ENCODE peak calls at places on chromosomes 13 and 19, in six cellular contexts. X is IMR-90, A is HepG2, C is A549, W is GM12878, U is K562. J is an unnamed sample.

GRCh38 chr13:33433316-33433715 is 147.8 kb upstream of the STARD13 start:
- DNase-seq in C (no peak), U (no peak), W (no peak), A (no peak), X (no peak), J (no peak)

GRCh38 chr13:99471231-99472202 is 29.8 kb upstream of the TM9SF2 start:
- DNase-seq in W (no peak), A (no peak), U (no peak), X (peak; percentile 30), C (no peak), J (no peak)

GRCh38 chr13:34246511-34246910 is 428.6 kb downstream of the RFC3 start:
- DNase-seq in C (peak; percentile 6), U (no peak), X (no peak), W (no peak), A (no peak), J (no peak)

GRCh38 chr13:107351305-107351704 is 783.4 kb upstream of the ARGLU1 start:
- DNase-seq in C (no peak), A (no peak), U (no peak), W (no peak), X (peak; percentile 62), J (no peak)

GRCh38 chr19:47573076-47574026 is at the start of gene ZNF541:
- DNase-seq in C (no peak), U (peak; percentile 70), A (no peak), X (peak; percentile 12), W (no peak), J (no peak)

GRCh38 chr19:8017808-8018207 is 12.4 kb upstream of the ELAVL1 start:
- DNase-seq in C (no peak), A (peak; percentile 45), U (peak; percentile 57), W (no peak), X (no peak), J (peak; percentile 48)

GRCh38 chr13:112447761-112448603 is 71.8 kb downstream of the SPACA7 start:
- DNase-seq in C (no peak), U (no peak), X (no peak), A (no peak), W (no peak), J (no peak)

GRCh38 chr13:33561627-33562026 is 256.3 kb upstream of the RFC3 start:
- DNase-seq in W (no peak), C (no peak), X (no peak), A (no peak), U (no peak), J (no peak)

GRCh38 chr13:109684836-109685602 is 101.4 kb downstream of the IRS2 start:
- DNase-seq in W (no peak), C (no peak), X (no peak), A (no peak), U (no peak), J (no peak)

GRCh38 chr13:99307247-99307646 is at the start of gene GPR183:
- DNase-seq in C (no peak), W (no peak), X (peak; percentile 43), U (no peak), A (no peak), J (no peak)

GRCh38 chr13:113562085-113562749 is 22.3 kb upstream of the TFDP1 start:
- DNase-seq in C (peak; percentile 54), X (peak; percentile 76), W (no peak), U (peak; percentile 59), A (peak; percentile 65), J (peak; percentile 59)

GRCh38 chr19:17679526-17680234 is 8.5 kb downstream of the UNC13A start:
- DNase-seq in C (no peak), X (no peak), U (no peak), A (no peak), W (no peak), J (no peak)

GRCh38 chr13:113803409-113804016 is 44.5 kb downstream of the TMEM255B start:
- DNase-seq in A (no peak), U (no peak), C (no peak), W (no peak), X (no peak), J (no peak)

GRCh38 chr13:64936879-64937278 is 2293.3 kb downstream of the PCDH9 start:
- DNase-seq in X (no peak), A (no peak), W (no peak), U (no peak), C (no peak), J (no peak)

GRCh38 chr13:73833331-73834070 is 300.7 kb downstream of the KLF12 start:
- DNase-seq in A (no peak), X (peak; percentile 65), C (no peak), U (no peak), W (no peak), J (no peak)

GRCh38 chr19:2795827-2796658 is 10.7 kb downstream of the THOP1 start:
- DNase-seq in X (no peak), C (no peak), A (no peak), U (no peak), W (no peak), J (no peak)

GRCh38 chr19:3073159-3073563 is 10.9 kb upstream of the TLE5 start:
- DNase-seq in X (peak; percentile 68), C (peak; percentile 58), A (peak; percentile 71), W (no peak), U (peak; percentile 90), J (peak; percentile 78)

GRCh38 chr13:33193428-33193974 is 92.1 kb downstream of the STARD13 start:
- DNase-seq in A (no peak), C (no peak), X (no peak), U (no peak), W (no peak), J (no peak)

GRCh38 chr13:86974995-86975328 is 696.2 kb upstream of the SLITRK5 start:
- DNase-seq in X (no peak), U (no peak), C (no peak), A (no peak), W (no peak), J (no peak)
- TF ChIP-seq BHLHE40 in X (no peak), U (no peak), C (no peak), A (no peak), W (no peak), J (no peak)

GRCh38 chr13:83752141-83752540 is 130.1 kb downstream of the SLITRK1 start:
- DNase-seq in C (peak; percentile 11), X (peak; percentile 47), U (no peak), W (no peak), A (peak; percentile 16), J (no peak)
- TF ChIP-seq BHLHE40 in C (no peak), X (no peak), U (no peak), W (no peak), A (no peak), J (no peak)

GRCh38 chr19:49142866-49143335 is 12.3 kb downstream of the HRC start:
- DNase-seq in U (peak; percentile 77), C (peak; percentile 93), W (no peak), A (no peak), X (peak; percentile 89), J (peak; percentile 89)
- TF ChIP-seq BHLHE40 in U (no peak), C (no peak), W (no peak), A (no peak), X (no peak), J (no peak)

GRCh38 chr13:75432811-75433244 is 49.1 kb downstream of the TBC1D4 start:
- DNase-seq in U (no peak), A (no peak), X (no peak), W (no peak), C (no peak), J (no peak)
- TF ChIP-seq BHLHE40 in U (no peak), A (no peak), X (no peak), W (no peak), C (no peak), J (no peak)

GRCh38 chr19:19538077-19538764 is at the start of gene CILP2:
- DNase-seq in U (peak; percentile 48), X (no peak), W (no peak), C (no peak), A (no peak), J (peak; percentile 88)

GRCh38 chr19:19538767-19539166 is 702 bp downstream of the CILP2 start:
- DNase-seq in X (no peak), A (no peak), W (no peak), C (no peak), U (no peak), J (no peak)

GRCh38 chr19:19535311-19536191 is 2.5 kb upstream of the CILP2 start:
- DNase-seq in C (no peak), A (no peak), X (no peak), W (no peak), U (no peak), J (no peak)

GRCh38 chr19:19539738-19540703 is 2.0 kb downstream of the CILP2 start:
- DNase-seq in X (peak; percentile 46), U (peak; percentile 97), C (peak; percentile 52), W (no peak), A (no peak), J (peak; percentile 83)

GRCh38 chr19:19537321-19538048 is 580 bp upstream of the CILP2 start:
- DNase-seq in X (no peak), A (no peak), W (no peak), U (no peak), C (no peak), J (no peak)
- TF ChIP-seq BHLHE40 in X (no peak), A (no peak), W (no peak), U (no peak), C (no peak), J (no peak)

DNA sequence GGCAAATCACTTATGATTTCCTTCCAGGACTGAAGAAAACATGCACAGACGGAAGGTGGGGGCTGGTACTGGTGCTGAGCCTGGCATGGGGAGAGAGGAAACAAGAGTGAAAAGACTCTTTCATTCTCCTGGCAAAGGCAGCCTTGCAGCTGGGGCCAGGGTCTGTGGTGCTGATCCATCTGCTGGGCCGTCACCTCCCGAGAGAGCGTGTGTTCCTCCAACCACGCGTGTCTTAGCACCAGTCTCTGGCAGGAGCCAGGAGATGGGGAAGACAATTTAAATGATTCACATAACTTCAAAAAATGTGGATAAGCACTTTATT is 23.9 kb upstream of the SPART start:
- DNase-seq in X (no peak), A (no peak), C (no peak), W (no peak), U (no peak), J (no peak)
- TF ChIP-seq BHLHE40 in X (no peak), A (no peak), C (no peak), W (no peak), U (no peak), J (no peak)